ENCODE peak calls at places on chromosomes 2 and 18, in eight cellular contexts. F is frontal cortex, L is heart left ventricle, M is WTC11, D is lower lobe of right lung, W is C1 segment of cervical spinal cord, G is NCI-H2029 treated with DMSO at 0.1 percent for 48 hours, S is HCT116. I is an unnamed sample.

GRCh38 chr2:40410695-40411094 is 41.2 kb downstream of the SLC8A1 start:
- DNase-seq in F (no peak), L (no peak), M (no peak), D (no peak), W (no peak), G (no peak), S (no peak), I (no peak)

GRCh38 chr2:229344151-229344551 is 73.1 kb upstream of the PID1 start:
- DNase-seq in F (no peak), L (no peak), M (no peak), D (no peak), W (no peak), G (no peak), S (no peak), I (peak; percentile 65)

GRCh38 chr2:237092506-237092905 is 6.8 kb downstream of the COPS8 start:
- DNase-seq in F (no peak), L (no peak), M (no peak), D (no peak), W (no peak), G (no peak), S (no peak), I (no peak)

GRCh38 chr2:63755980-63756379 is 85.7 kb upstream of the UGP2 start:
- DNase-seq in F (no peak), L (no peak), M (no peak), D (no peak), W (no peak), G (no peak), S (no peak), I (peak; percentile 74)

GRCh38 chr18:37395631-37396030 is 170.0 kb downstream of the CELF4 start:
- DNase-seq in F (no peak), L (no peak), M (no peak), D (no peak), W (no peak), G (no peak), S (no peak), I (no peak)

GRCh38 chr2:50606860-50607259 is 425.1 kb downstream of the NRXN1 start:
- DNase-seq in F (no peak), L (no peak), M (no peak), D (no peak), W (no peak), G (no peak), S (no peak), I (no peak)

GRCh38 chr2:235371018-235371417 is 122.8 kb upstream of the AGAP1 start:
- DNase-seq in F (no peak), L (no peak), M (no peak), D (no peak), W (no peak), G (peak; percentile 90), S (no peak), I (no peak)

GRCh38 chr2:152548996-152549395 is 168.3 kb downstream of the PRPF40A start:
- DNase-seq in F (no peak), L (no peak), M (no peak), D (no peak), W (no peak), G (no peak), S (no peak), I (no peak)

GRCh38 chr2:176157499-176158305 is 595 bp downstream of the HOXD3 start:
- DNase-seq in F (no peak), L (no peak), M (no peak), D (no peak), W (peak; percentile 30), G (no peak), S (no peak), I (no peak)

GRCh38 chr18:72360628-72361027 is 183.5 kb downstream of the CBLN2 start:
- DNase-seq in F (no peak), L (no peak), M (no peak), D (no peak), W (no peak), G (no peak), S (no peak), I (no peak)